ENCODE peak calls at places on chromosomes 4 and X, in five cellular contexts. F is fibroblast of lung, Z is DND-41, U is neural progenitor cell, V is mammary epithelial cell. P is an unnamed sample.

GRCh38 chrX:31269914-31270313 is 198.1 kb upstream of the FTHL17 start:
- DNase-seq in V (no peak), U (no peak), Z (no peak), F (no peak), P (no peak)

GRCh38 chr4:15003441-15003890 is 1.2 kb downstream of the CPEB2 start:
- DNase-seq in Z (peak), F (no peak), V (peak), U (peak), P (peak)

GRCh38 chrX:41984628-41985027 is 61.3 kb upstream of the CASK start:
- DNase-seq in V (peak), F (no peak), U (no peak), Z (no peak), P (no peak)

GRCh38 chrX:51461053-51462050 is 35.0 kb downstream of the NUDT11 start:
- DNase-seq in U (peak), V (peak), Z (peak), F (peak), P (peak)

GRCh38 chr4:181760560-181760959 is 482.6 kb upstream of the TENM3 start:
- DNase-seq in U (no peak), V (no peak), Z (no peak), F (no peak), P (no peak)

GRCh38 chr4:161577604-161578301 is 586.0 kb downstream of the FSTL5 start:
- DNase-seq in V (peak), Z (no peak), F (peak), U (no peak), P (no peak)

GRCh38 chr4:156686120-156686519 is 285.5 kb downstream of the PDGFC start:
- DNase-seq in V (peak), Z (no peak), F (peak), U (no peak), P (no peak)

GRCh38 chrX:11351375-11352295 is 58.4 kb downstream of the AMELX start:
- DNase-seq in U (no peak), V (peak), F (peak), Z (no peak), P (no peak)

GRCh38 chr4:22969314-22969896 is 276.7 kb downstream of the GBA3 start:
- DNase-seq in Z (no peak), V (peak), F (peak), U (peak), P (no peak)
- H2AFZ ChIP-seq in Z (no peak), V (peak), F (no peak), U (no peak), P (no peak)

GRCh38 chr4:150006197-150006596 is 72.0 kb upstream of the DCLK2 start:
- DNase-seq in F (no peak), V (no peak), U (no peak), Z (no peak), P (no peak)
- H2AFZ ChIP-seq in F (no peak), V (no peak), U (no peak), Z (no peak), P (no peak)

GRCh38 chr4:89363786-89364185 is 56.2 kb upstream of the GPRIN3 start:
- DNase-seq in Z (no peak), V (no peak), U (no peak), F (no peak), P (peak)
- H2AFZ ChIP-seq in Z (no peak), V (no peak), U (peak), F (no peak), P (no peak)

GRCh38 chr4:79454656-79455055 is 46.6 kb upstream of the GK2 start:
- DNase-seq in Z (no peak), V (no peak), U (no peak), F (no peak), P (no peak)
- H2AFZ ChIP-seq in Z (no peak), V (no peak), U (peak), F (no peak), P (no peak)

GRCh38 chrX:68698955-68699354 is 51.5 kb downstream of the STARD8 start:
- DNase-seq in U (no peak), V (no peak), Z (no peak), F (no peak), P (no peak)

GRCh38 chrX:68697465-68698125 is 50.1 kb downstream of the STARD8 start:
- DNase-seq in Z (no peak), U (no peak), F (no peak), V (no peak), P (no peak)

GRCh38 chrX:68703369-68703768 is 55.9 kb downstream of the STARD8 start:
- DNase-seq in V (no peak), Z (no peak), F (no peak), U (no peak), P (peak)

GRCh38 chrX:68697036-68697435 is 49.6 kb downstream of the STARD8 start:
- DNase-seq in V (no peak), U (no peak), Z (no peak), F (no peak), P (no peak)

DNA sequence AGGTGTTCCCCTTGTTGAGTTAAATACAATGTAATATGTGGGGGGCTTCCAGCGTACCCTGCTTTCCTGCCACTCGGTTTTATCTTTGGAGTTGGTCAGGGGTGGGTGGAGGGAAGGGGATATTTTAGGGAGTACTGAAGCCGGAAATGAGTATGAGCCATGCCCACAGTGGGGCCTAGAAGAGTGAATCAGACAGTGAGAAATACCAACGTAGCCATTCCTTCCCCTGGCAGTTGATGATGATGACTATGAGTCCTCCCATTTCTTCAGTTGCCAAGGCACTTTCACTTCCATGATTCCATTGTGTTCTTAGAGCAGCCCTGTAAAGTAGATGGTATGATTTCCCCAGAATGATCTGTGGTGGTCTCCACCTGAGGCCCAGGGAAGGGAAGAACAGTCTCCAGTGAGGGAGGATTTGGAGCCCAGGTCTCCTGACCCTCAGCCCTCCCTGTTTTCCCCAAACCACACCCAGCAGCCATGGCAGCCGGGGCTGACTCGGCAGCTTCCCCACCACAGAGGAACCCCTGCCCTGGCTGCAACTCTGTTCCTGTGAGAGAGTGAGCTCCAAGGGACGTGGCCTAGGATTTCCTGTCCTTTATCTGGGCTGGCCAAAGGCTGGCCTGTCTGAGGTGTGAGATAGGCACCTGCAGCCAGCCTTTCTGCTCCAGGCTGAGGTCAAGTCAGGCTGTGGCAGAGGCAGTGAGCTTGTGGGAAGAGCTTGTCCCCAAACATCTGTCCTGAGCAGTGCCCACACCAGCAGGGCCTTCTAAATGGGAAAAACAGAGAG is 52.7 kb downstream of the STARD8 start:
- DNase-seq in U (no peak), F (no peak), Z (no peak), V (peak), P (no peak)
- H2AFZ ChIP-seq in U (no peak), F (peak), Z (no peak), V (peak), P (no peak)

GRCh38 chrX:97389761-97390192 is 506.1 kb downstream of the RPA4 start:
- DNase-seq in F (peak), V (peak), U (no peak), Z (no peak), P (no peak)
- H2AFZ ChIP-seq in F (no peak), V (peak), U (no peak), Z (no peak), P (no peak)

GRCh38 chr4:71110499-71110898 is 117.0 kb downstream of the DCK start:
- DNase-seq in F (no peak), U (no peak), Z (no peak), V (no peak), P (no peak)
- H2AFZ ChIP-seq in F (no peak), U (no peak), Z (no peak), V (no peak), P (no peak)

GRCh38 chrX:118528089-118528753 is 32.6 kb downstream of the DOCK11 start:
- DNase-seq in Z (peak), F (no peak), V (no peak), U (no peak), P (no peak)

GRCh38 chrX:118525146-118525725 is 29.6 kb downstream of the DOCK11 start:
- DNase-seq in F (no peak), U (no peak), Z (no peak), V (no peak), P (no peak)

GRCh38 chrX:118534716-118535493 is 39.3 kb downstream of the DOCK11 start:
- DNase-seq in Z (no peak), F (no peak), U (peak), V (no peak), P (no peak)

GRCh38 chrX:118526149-118526548 is 30.5 kb downstream of the DOCK11 start:
- DNase-seq in Z (no peak), F (no peak), U (no peak), V (no peak), P (no peak)

GRCh38 chrX:118530537-118530936 is 34.9 kb downstream of the DOCK11 start:
- DNase-seq in U (no peak), Z (no peak), V (no peak), F (peak), P (no peak)
- H2AFZ ChIP-seq in U (no peak), Z (no peak), V (no peak), F (no peak), P (no peak)

P was measured in H9.